ENCODE peak calls at places on chromosome 1, in five cellular contexts. M is endodermal cell, K is EL, T is choroid plexus epithelial cell, Q is putamen. C is an unnamed sample.

GRCh38 chr1:18575620-18576019 is 55.0 kb upstream of the PAX7 start:
- DNase-seq in M (peak; percentile 97), K (no peak), T (peak; percentile 7), Q (no peak), C (peak; percentile 39)

GRCh38 chr1:67652800-67653199 is 32.2 kb upstream of the GADD45A start:
- DNase-seq in M (no peak), K (peak; percentile 64), T (peak; percentile 95), Q (no peak), C (peak; percentile 89)

GRCh38 chr1:206521002-206521585 is 13.8 kb downstream of the RASSF5 start:
- DNase-seq in M (no peak), K (no peak), T (no peak), Q (no peak), C (no peak)

GRCh38 chr1:230077011-230077410 is 10.0 kb downstream of the GALNT2 start:
- DNase-seq in M (no peak), K (no peak), T (no peak), Q (no peak), C (no peak)

GRCh38 chr1:109761227-109762038 is 2.3 kb downstream of the EPS8L3 start:
- DNase-seq in M (no peak), K (no peak), T (no peak), Q (no peak), C (peak; percentile 21)

GRCh38 chr1:2466834-2467554 is 9.1 kb upstream of the PLCH2 start:
- DNase-seq in M (peak; percentile 84), K (no peak), T (no peak), Q (no peak), C (no peak)

GRCh38 chr1:26349196-26349885 is 4.6 kb downstream of the CRYBG2 start:
- DNase-seq in M (no peak), K (peak; percentile 98), T (peak; percentile 52), Q (no peak), C (peak; percentile 78)

GRCh38 chr1:149848811-149849210 is 50.6 kb upstream of the BOLA1 start:
- DNase-seq in M (no peak), K (no peak), T (no peak), Q (no peak), C (peak; percentile 20)

GRCh38 chr1:80639777-80640533 is 1160.8 kb upstream of the ADGRL2 start:
- DNase-seq in M (no peak), K (no peak), T (no peak), Q (no peak), C (no peak)

GRCh38 chr1:109239580-109240068 is 9.7 kb upstream of the CELSR2 start:
- DNase-seq in M (peak; percentile 91), K (peak; percentile 48), T (peak; percentile 70), Q (no peak), C (peak; percentile 34)

GRCh38 chr1:22031214-22031962 is 21.1 kb upstream of the CDC42 start:
- DNase-seq in M (no peak), K (no peak), T (no peak), Q (no peak), C (peak; percentile 69)

GRCh38 chr1:204814146-204814884 is 56.3 kb upstream of the NFASC start:
- DNase-seq in M (no peak), K (no peak), T (no peak), Q (no peak), C (no peak)

GRCh38 chr1:4054957-4055676 is 155.0 kb upstream of the C1orf174 start:
- DNase-seq in M (no peak), K (no peak), T (no peak), Q (no peak), C (no peak)

GRCh38 chr1:78004719-78005346 is at the start of gene DNAJB4:
- DNase-seq in M (peak; percentile 75), K (peak; percentile 97), T (peak; percentile 99), Q (peak; percentile 94), C (peak; percentile 99)

GRCh38 chr1:172003766-172004530 is 162.7 kb downstream of the DNM3 start:
- DNase-seq in M (no peak), K (peak; percentile 33), T (peak; percentile 18), Q (no peak), C (peak; percentile 53)

GRCh38 chr1:170156594-170156993 is 10.8 kb downstream of the NTMT2 start:
- DNase-seq in M (no peak), K (no peak), T (no peak), Q (no peak), C (no peak)

GRCh38 chr1:228809621-228810313 is 74.5 kb downstream of the RHOU start:
- DNase-seq in M (peak; percentile 92), K (no peak), T (no peak), Q (no peak), C (no peak)

GRCh38 chr1:100469578-100469977 is 68.4 kb upstream of the GPR88 start:
- DNase-seq in M (no peak), K (no peak), T (no peak), Q (no peak), C (no peak)

GRCh38 chr1:184186167-184186566 is 134.6 kb downstream of the TSEN15 start:
- DNase-seq in M (no peak), K (no peak), T (no peak), Q (no peak), C (no peak)

GRCh38 chr1:245262876-245263625 is 108.3 kb downstream of the KIF26B start:
- DNase-seq in M (no peak), K (no peak), T (no peak), Q (no peak), C (no peak)

GRCh38 chr1:20552728-20553571 is 577 bp downstream of the FAM43B start:
- DNase-seq in M (peak; percentile 83), K (peak; percentile 21), T (peak; percentile 38), Q (no peak), C (peak; percentile 26)

GRCh38 chr1:21677168-21677567 is 8.0 kb upstream of the RAP1GAP start:
- DNase-seq in M (no peak), K (no peak), T (no peak), Q (no peak), C (no peak)

GRCh38 chr1:84412316-84412942 is 14.1 kb downstream of the DNASE2B start:
- DNase-seq in M (no peak), K (peak; percentile 72), T (peak; percentile 91), Q (no peak), C (peak; percentile 37)

GRCh38 chr1:85134583-85135455 is 66.0 kb downstream of the SYDE2 start:
- DNase-seq in M (no peak), K (peak; percentile 71), T (peak; percentile 86), Q (no peak), C (peak; percentile 70)

GRCh38 chr1:7333576-7333975 is 437.5 kb upstream of the VAMP3 start:
- DNase-seq in M (peak; percentile 28), K (no peak), T (no peak), Q (no peak), C (peak; percentile 77)

GRCh38 chr1:11823366-11824137 is 17.6 kb downstream of the CLCN6 start:
- DNase-seq in M (no peak), K (no peak), T (no peak), Q (no peak), C (no peak)

C was measured in fibroblast of villous mesenchyme.